ENCODE peak calls at places on chromosomes 3 and 15, in ten cellular contexts. D, W, F, V, U, P, L, E, K and Z are unnamed samples.

GRCh38 chr3:128076783-128077624 is 24.8 kb downstream of the SEC61A1 start:
- DNase-seq in D (no peak), W (no peak), F (peak), V (no peak), U (no peak), P (peak), L (no peak), E (peak), K (no peak), Z (no peak)

GRCh38 chr3:135992072-135992471 is 26.5 kb downstream of the PPP2R3A start:
- DNase-seq in D (peak), W (no peak), F (no peak), V (peak), U (peak), P (no peak), L (peak), E (no peak), K (peak), Z (no peak)

GRCh38 chr3:188266581-188267274 is 112.8 kb downstream of the LPP start:
- DNase-seq in D (peak), W (no peak), F (no peak), V (no peak), U (peak), P (no peak), L (peak), E (no peak), K (peak), Z (no peak)

GRCh38 chr3:9396301-9396631 is 1.1 kb upstream of the SETD5 start:
- DNase-seq in D (peak), W (peak), F (peak), V (peak), U (peak), P (no peak), L (peak), E (peak), K (peak), Z (no peak)

GRCh38 chr3:155554777-155555445 is 190.0 kb downstream of the PLCH1 start:
- DNase-seq in D (no peak), W (peak), F (no peak), V (no peak), U (no peak), P (no peak), L (no peak), E (peak), K (no peak), Z (no peak)

GRCh38 chr15:73854265-73854664 is 19.1 kb upstream of the TBC1D21 start:
- DNase-seq in D (no peak), W (no peak), F (no peak), V (no peak), U (no peak), P (no peak), L (no peak), E (no peak), K (no peak), Z (no peak)

GRCh38 chr3:68334547-68334946 is 597.8 kb downstream of the TAFA4 start:
- DNase-seq in D (no peak), W (no peak), F (no peak), V (no peak), U (no peak), P (no peak), L (no peak), E (no peak), K (no peak), Z (no peak)

GRCh38 chr15:88799341-88799740 is 3.9 kb upstream of the ACAN start:
- DNase-seq in D (no peak), W (no peak), F (no peak), V (no peak), U (no peak), P (no peak), L (no peak), E (no peak), K (no peak), Z (no peak)

GRCh38 chr15:90001683-90002427 is 731 bp downstream of the ZNF710 start:
- DNase-seq in D (peak), W (peak), F (peak), V (no peak), U (peak), P (peak), L (peak), E (peak), K (peak), Z (no peak)

GRCh38 chr3:170137971-170138370 is 43.6 kb downstream of the PHC3 start:
- DNase-seq in D (peak), W (no peak), F (no peak), V (no peak), U (no peak), P (no peak), L (peak), E (no peak), K (peak), Z (no peak)

GRCh38 chr3:28623106-28623505 is 274.5 kb upstream of the AZI2 start:
- DNase-seq in D (no peak), W (no peak), F (no peak), V (no peak), U (no peak), P (no peak), L (no peak), E (no peak), K (no peak), Z (no peak)

GRCh38 chr3:9508781-9509180 is 44.8 kb downstream of the LHFPL4 start:
- DNase-seq in D (no peak), W (no peak), F (peak), V (no peak), U (no peak), P (no peak), L (no peak), E (no peak), K (no peak), Z (peak)

GRCh38 chr15:99895189-99895955 is 162.1 kb upstream of the LYSMD4 start:
- DNase-seq in D (no peak), W (no peak), F (no peak), V (no peak), U (no peak), P (no peak), L (no peak), E (no peak), K (no peak), Z (no peak)

GRCh38 chr3:128193153-128193552 is 39.9 kb downstream of the EEFSEC start:
- DNase-seq in D (no peak), W (no peak), F (no peak), V (no peak), U (no peak), P (no peak), L (no peak), E (no peak), K (no peak), Z (no peak)

GRCh38 chr3:193791041-193792032 is 198.3 kb downstream of the OPA1 start:
- DNase-seq in D (no peak), W (no peak), F (no peak), V (no peak), U (no peak), P (no peak), L (no peak), E (peak), K (no peak), Z (no peak)

GRCh38 chr3:149023951-149024350 is 32.6 kb downstream of the GYG1 start:
- DNase-seq in D (no peak), W (no peak), F (no peak), V (peak), U (peak), P (no peak), L (peak), E (no peak), K (no peak), Z (no peak)

GRCh38 chr15:56095406-56095805 is 102.0 kb upstream of the NEDD4 start:
- DNase-seq in D (no peak), W (no peak), F (no peak), V (no peak), U (no peak), P (no peak), L (no peak), E (no peak), K (no peak), Z (no peak)

GRCh38 chr15:82699726-82700125 is 9.9 kb downstream of the AP3B2 start:
- DNase-seq in D (no peak), W (no peak), F (no peak), V (no peak), U (no peak), P (no peak), L (no peak), E (no peak), K (no peak), Z (no peak)

GRCh38 chr15:36449662-36450145 is 129.7 kb upstream of the CDIN1 start:
- DNase-seq in D (no peak), W (no peak), F (no peak), V (no peak), U (peak), P (no peak), L (peak), E (no peak), K (no peak), Z (no peak)

DNA sequence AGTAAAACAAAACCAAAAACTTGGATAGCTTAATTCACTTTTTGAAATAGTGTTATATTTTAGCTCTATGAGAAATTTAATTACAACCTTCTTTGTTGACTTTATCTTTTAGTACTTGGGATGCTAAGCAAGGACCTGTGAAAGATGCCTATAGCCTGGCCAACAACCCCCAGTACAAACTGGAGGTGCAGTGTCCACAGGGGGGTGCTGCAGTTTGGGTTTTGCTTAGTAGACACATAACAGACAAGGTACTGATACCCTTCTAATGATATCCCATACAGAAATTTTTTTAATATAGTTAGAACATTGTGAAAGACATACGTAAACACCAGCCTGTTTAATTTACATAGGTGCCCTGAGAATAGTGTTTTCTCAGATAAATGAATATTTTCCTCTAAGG is 35.3 kb downstream of the CAPN7 start:
- DNase-seq in D (no peak), W (peak), F (peak), V (no peak), U (no peak), P (no peak), L (peak), E (no peak), K (peak), Z (no peak)
- TF ChIP-seq CTCF in D (peak), W (peak), F (peak), V (peak), U (peak), P (peak), L (peak), E (no peak), K (peak), Z (peak)

GRCh38 chr3:20930034-20930433 is 744.0 kb upstream of the SGO1 start:
- DNase-seq in D (no peak), W (no peak), F (no peak), V (no peak), U (no peak), P (peak), L (peak), E (peak), K (peak), Z (no peak)
- TF ChIP-seq CTCF in D (peak), W (no peak), F (peak), V (peak), U (no peak), P (peak), L (peak), E (no peak), K (peak), Z (peak)

GRCh38 chr15:87672309-87672897 is 584.1 kb downstream of the NTRK3 start:
- DNase-seq in D (no peak), W (peak), F (peak), V (no peak), U (peak), P (peak), L (peak), E (peak), K (peak), Z (no peak)
- TF ChIP-seq CTCF in D (peak), W (peak), F (peak), V (peak), U (peak), P (peak), L (peak), E (no peak), K (peak), Z (peak)

GRCh38 chr3:179189764-179190163 is 41.6 kb downstream of the PIK3CA start:
- DNase-seq in D (peak), W (no peak), F (no peak), V (no peak), U (peak), P (no peak), L (peak), E (no peak), K (peak), Z (no peak)
- TF ChIP-seq CTCF in D (no peak), W (no peak), F (no peak), V (no peak), U (no peak), P (no peak), L (no peak), E (no peak), K (no peak), Z (no peak)

GRCh38 chr3:51063074-51063473 is 322.0 kb upstream of the MANF start:
- DNase-seq in D (no peak), W (no peak), F (no peak), V (no peak), U (no peak), P (no peak), L (no peak), E (no peak), K (no peak), Z (no peak)

GRCh38 chr3:51057111-51057510 is 328.0 kb upstream of the MANF start:
- DNase-seq in D (no peak), W (no peak), F (no peak), V (no peak), U (no peak), P (no peak), L (no peak), E (no peak), K (no peak), Z (no peak)
- TF ChIP-seq CTCF in D (no peak), W (no peak), F (no peak), V (no peak), U (no peak), P (no peak), L (no peak), E (no peak), K (no peak), Z (no peak)

DNA sequence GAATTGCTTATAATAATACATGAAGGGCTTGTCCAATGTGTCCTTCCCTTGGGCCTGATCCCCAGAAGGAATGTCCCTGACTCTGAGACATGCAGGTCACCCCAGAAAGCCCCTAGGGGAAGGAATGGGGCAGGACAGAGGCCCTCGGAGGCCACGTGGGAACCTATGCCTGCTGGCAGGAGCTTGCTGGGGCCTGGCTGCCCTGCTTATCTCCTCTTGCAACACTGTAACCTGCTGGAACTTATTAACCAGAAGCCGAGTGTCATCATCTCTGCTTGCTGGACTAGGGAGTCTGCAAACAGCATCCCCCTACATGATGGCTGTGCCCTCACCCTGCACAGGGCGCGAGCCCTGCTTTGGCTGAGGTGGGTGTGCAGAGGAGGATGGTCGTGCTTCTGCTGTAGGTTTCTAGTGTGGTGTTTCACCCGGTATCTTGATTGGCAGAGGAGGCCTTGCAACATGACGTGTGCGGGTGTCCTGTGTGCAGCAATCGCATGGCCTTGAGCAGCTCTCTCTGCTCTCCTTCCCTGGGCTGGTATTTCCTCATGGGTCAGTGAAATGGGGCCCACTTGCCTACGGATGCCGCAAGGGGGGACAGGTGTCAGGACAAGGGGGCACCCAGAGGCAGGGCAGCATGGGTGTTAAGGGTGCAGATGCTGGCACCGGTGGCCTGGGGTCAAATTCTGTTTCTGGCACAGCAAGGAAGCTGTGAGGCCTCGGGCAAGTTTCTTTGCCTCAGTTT is 5.0 kb downstream of the CHST13 start:
- DNase-seq in D (peak), W (peak), F (peak), V (no peak), U (no peak), P (no peak), L (peak), E (peak), K (peak), Z (no peak)
- TF ChIP-seq CTCF in D (no peak), W (no peak), F (no peak), V (no peak), U (peak), P (no peak), L (no peak), E (no peak), K (peak), Z (no peak)

DNA sequence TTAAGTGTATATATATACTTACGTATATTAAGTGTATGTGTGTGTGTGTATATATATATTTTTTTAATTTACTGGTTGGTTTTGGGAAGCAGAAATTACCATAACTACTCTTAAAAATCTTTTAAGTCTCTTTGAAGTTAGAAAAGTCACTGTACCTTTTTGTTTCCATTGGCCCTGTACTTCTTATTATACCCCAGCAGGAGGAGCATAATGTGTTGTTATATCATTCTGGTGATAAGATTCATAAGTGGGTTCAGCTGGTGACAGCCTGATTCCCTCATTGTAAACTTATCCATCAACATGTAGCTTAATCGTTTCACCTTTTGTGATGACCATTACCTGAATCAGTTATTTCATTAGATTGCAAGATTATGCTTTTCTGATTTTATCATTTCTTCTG is 30.8 kb downstream of the MLH1 start:
- DNase-seq in D (no peak), W (no peak), F (no peak), V (no peak), U (peak), P (no peak), L (peak), E (no peak), K (peak), Z (no peak)
- TF ChIP-seq CTCF in D (no peak), W (no peak), F (no peak), V (no peak), U (peak), P (peak), L (peak), E (no peak), K (peak), Z (peak)